ENCODE peak calls at places on chromosome 10, in ten cellular contexts. C is tibial nerve, K is transverse colon, N is GM12891, Y is spleen, G is IMR-90, J is esophagus squamous epithelium, A is breast epithelium, S is sigmoid colon, M is right lobe of liver. W is an unnamed sample.

GRCh38 chr10:43238462-43238861 is 28.4 kb downstream of the RASGEF1A start:
- DNase-seq in S (peak; percentile 17), G (no peak), Y (peak; percentile 61), A (peak; percentile 19), C (no peak), K (peak; percentile 1), M (peak; percentile 33), J (no peak), N (no peak), W (peak; percentile 42)

GRCh38 chr10:132094581-132095234 is 29.0 kb downstream of the JAKMIP3 start:
- DNase-seq in N (no peak), S (no peak), Y (no peak), M (no peak), K (no peak), A (no peak), G (no peak), J (no peak), C (no peak), W (no peak)

GRCh38 chr10:15863733-15864132 is 3.4 kb upstream of the MINDY3 start:
- DNase-seq in A (no peak), S (no peak), G (no peak), Y (no peak), K (no peak), C (no peak), N (no peak), M (no peak), J (no peak), W (no peak)

GRCh38 chr10:43190775-43191174 is 52.5 kb downstream of the CSGALNACT2 start:
- DNase-seq in A (no peak), K (no peak), Y (no peak), S (no peak), C (no peak), M (no peak), J (no peak), G (peak; percentile 72), N (no peak), W (no peak)

GRCh38 chr10:71234970-71235681 is 22.8 kb downstream of the UNC5B start:
- DNase-seq in A (no peak), S (no peak), N (no peak), J (no peak), M (no peak), C (no peak), Y (no peak), G (peak; percentile 49), K (no peak), W (no peak)

GRCh38 chr10:132429281-132430230 is 32.6 kb downstream of the PWWP2B start:
- DNase-seq in C (no peak), A (no peak), M (no peak), G (no peak), K (peak; percentile 65), Y (peak; percentile 73), S (no peak), J (no peak), N (no peak), W (no peak)

GRCh38 chr10:89163265-89163995 is 43.7 kb downstream of the CH25H start:
- DNase-seq in S (peak; percentile 72), N (peak; percentile 39), J (peak; percentile 1), Y (peak; percentile 70), A (no peak), M (peak; percentile 78), K (peak; percentile 41), G (no peak), C (peak; percentile 16), W (peak; percentile 90)

GRCh38 chr10:75466886-75467285 is 35.5 kb downstream of the LRMDA start:
- DNase-seq in N (no peak), K (no peak), M (no peak), C (no peak), G (no peak), Y (no peak), J (no peak), A (no peak), S (no peak), W (no peak)

GRCh38 chr10:102642553-102643345 is 1.5 kb upstream of the TRIM8 start:
- DNase-seq in M (peak; percentile 84), S (peak; percentile 86), Y (peak; percentile 91), N (no peak), J (no peak), G (peak; percentile 56), C (peak; percentile 55), A (no peak), K (peak; percentile 70), W (peak; percentile 72)

GRCh38 chr10:93454146-93454545 is 28.0 kb downstream of the MYOF start:
- DNase-seq in Y (no peak), N (no peak), J (no peak), C (no peak), S (no peak), G (no peak), M (no peak), K (no peak), A (no peak), W (no peak)

GRCh38 chr10:121956111-121957061 is 18.6 kb downstream of the NSMCE4A start:
- DNase-seq in J (no peak), A (no peak), G (peak; percentile 73), M (no peak), C (no peak), S (no peak), N (no peak), K (no peak), Y (no peak), W (no peak)

GRCh38 chr10:60894816-60895215 is 49.2 kb downstream of the RHOBTB1 start:
- DNase-seq in C (no peak), G (no peak), Y (no peak), M (no peak), S (no peak), A (no peak), K (no peak), N (no peak), J (no peak), W (no peak)
- TF ChIP-seq POLR2A in C (no peak), G (no peak), Y (no peak), M (no peak), S (no peak), A (no peak), K (no peak), N (no peak), J (no peak), W (no peak)

DNA sequence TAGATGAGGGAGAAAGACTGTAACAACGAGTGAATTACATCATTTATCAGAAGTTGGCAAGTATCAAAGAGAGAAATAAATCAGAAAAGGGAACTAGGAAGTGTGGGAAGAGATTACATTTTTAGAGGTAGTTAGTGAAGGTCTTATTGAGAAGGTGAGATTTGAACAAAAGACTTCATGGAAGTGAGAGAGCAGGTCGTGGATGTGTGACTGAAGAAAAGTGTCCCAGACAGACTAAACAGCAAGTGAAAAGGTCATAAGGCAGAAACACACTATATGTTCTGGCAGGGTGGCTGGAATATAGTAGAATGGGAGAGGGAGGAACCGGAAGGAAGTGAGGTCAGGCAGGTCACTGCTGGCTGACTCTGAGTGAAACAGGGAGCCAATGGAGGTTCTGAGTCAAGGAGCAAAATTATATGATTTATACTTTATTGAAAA is 35.7 kb upstream of the RHOBTB1 start:
- DNase-seq in A (no peak), J (no peak), G (no peak), Y (no peak), M (no peak), K (no peak), S (no peak), C (no peak), N (no peak), W (no peak)
- TF ChIP-seq POLR2A in A (no peak), J (no peak), G (no peak), Y (no peak), M (no peak), K (no peak), S (no peak), C (no peak), N (no peak), W (no peak)

GRCh38 chr10:79981673-79982485 is 33.0 kb upstream of the SFTPD start:
- DNase-seq in J (no peak), M (peak; percentile 74), K (peak; percentile 52), S (peak; percentile 73), G (peak; percentile 2), C (no peak), N (no peak), Y (no peak), A (no peak), W (peak; percentile 34)
- TF ChIP-seq POLR2A in J (no peak), M (no peak), K (peak; percentile 13), S (no peak), G (no peak), C (no peak), N (no peak), Y (no peak), A (no peak), W (no peak)

DNA sequence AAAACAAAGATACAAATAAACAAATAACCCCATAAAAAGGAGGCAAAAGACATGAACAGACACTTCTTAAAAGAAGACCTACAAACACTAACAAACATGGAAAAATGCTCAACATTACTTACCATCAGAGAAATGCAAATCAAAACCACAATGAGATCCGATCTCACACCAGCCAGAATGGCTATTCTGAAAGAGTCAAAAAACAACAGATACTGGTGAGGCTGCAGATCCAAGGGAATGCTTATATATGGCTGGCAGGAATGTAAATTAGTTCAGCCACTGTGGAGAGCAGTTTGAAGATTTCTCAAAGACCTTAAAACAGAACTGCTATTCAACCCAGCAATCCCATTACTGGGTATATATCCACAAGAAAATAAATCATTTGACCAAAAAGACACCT is 80.4 kb upstream of the NRP1 start:
- DNase-seq in A (no peak), S (no peak), Y (no peak), G (peak; percentile 4), N (no peak), M (no peak), C (no peak), K (no peak), J (no peak), W (no peak)
- TF ChIP-seq POLR2A in A (no peak), S (no peak), Y (no peak), G (no peak), N (no peak), M (no peak), C (no peak), K (no peak), J (no peak), W (no peak)

GRCh38 chr10:69222157-69223027 is 2.3 kb downstream of the HKDC1 start:
- DNase-seq in A (no peak), J (peak; percentile 31), M (no peak), N (peak; percentile 66), Y (peak; percentile 85), K (peak; percentile 92), C (no peak), S (no peak), G (peak; percentile 67), W (peak; percentile 40)
- TF ChIP-seq POLR2A in A (no peak), J (no peak), M (peak; percentile 31), N (peak; percentile 76), Y (no peak), K (peak; percentile 82), C (no peak), S (peak; percentile 48), G (no peak), W (no peak)

DNA sequence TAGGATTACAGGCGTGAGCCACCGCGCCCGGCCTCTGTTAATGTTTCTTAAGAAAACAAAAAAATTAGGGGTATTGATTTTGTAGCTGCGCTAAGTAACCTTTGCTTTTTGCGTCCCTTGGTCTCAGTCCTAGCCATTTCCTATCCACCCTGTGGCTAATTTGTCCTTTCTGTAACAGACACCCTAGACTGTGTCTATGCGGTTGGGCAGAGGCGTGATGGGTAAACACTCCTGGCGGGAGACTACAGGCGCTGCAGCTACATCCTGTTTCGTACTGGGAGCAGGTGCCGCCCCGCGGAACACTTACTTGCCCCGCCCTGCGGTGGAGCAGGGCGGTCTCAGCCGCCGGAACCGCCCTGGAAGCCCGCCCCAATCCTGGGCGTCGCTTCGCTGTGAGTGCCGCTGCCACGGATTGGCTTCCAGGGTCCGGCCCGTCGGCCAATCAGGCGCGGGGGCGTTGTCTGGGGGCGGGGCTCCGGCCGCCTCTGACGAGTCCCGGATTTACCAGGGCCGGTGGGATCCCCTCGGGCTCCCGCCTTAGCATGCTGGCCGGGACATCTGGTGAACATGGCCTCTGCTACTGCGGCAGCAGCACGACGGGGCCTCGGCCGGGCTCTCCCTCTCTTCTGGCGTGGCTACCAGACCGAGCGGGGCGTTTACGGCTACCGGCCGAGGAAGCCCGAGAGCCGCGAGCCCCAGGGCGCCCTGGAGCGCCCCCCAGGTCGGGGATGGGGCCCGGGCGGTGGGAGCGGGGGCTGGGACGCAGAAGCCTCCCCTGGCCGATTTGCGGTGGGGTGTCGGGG is at the start of gene DHTKD1:
- DNase-seq in A (peak; percentile 98), J (peak; percentile 81), S (peak; percentile 99), N (peak; percentile 97), M (peak; percentile 100), G (peak; percentile 96), Y (peak; percentile 100), C (peak; percentile 97), K (peak; percentile 99), W (peak; percentile 100)
- TF ChIP-seq POLR2A in A (peak; percentile 15), J (peak; percentile 85), S (peak; percentile 52), N (peak; percentile 55), M (peak; percentile 89), G (peak; percentile 77), Y (no peak), C (peak; percentile 29), K (peak; percentile 79), W (no peak)